ENCODE peak calls at places on chromosomes 7 and 10, in ten cellular contexts. V, J, G, U, P, S, Q, L, K and H are unnamed samples.
A peak's percentile ranks its signal among the peaks of the same experiment; 100 is the strongest.

GRCh38 chr10:26528715-26529393 is 90.7 kb downstream of the APBB1IP start:
- DNase-seq in V (no peak), P (no peak), L (no peak), Q (no peak), G (no peak), U (peak; percentile 52), S (no peak), K (no peak), J (no peak), H (no peak)

GRCh38 chr10:98433881-98434732 is 12.6 kb downstream of the HPS1 start:
- DNase-seq in G (no peak), K (peak; percentile 62), U (no peak), L (no peak), J (no peak), Q (no peak), S (no peak), V (peak; percentile 18), P (no peak), H (no peak)

GRCh38 chr7:130009848-130010688 is 41.1 kb downstream of the ZC3HC1 start:
- DNase-seq in L (no peak), U (peak; percentile 71), P (peak; percentile 86), J (peak; percentile 31), S (no peak), G (no peak), V (peak; percentile 57), Q (peak; percentile 78), K (peak; percentile 56), H (no peak)

GRCh38 chr7:151699147-151699546 is 177.8 kb downstream of the PRKAG2 start:
- DNase-seq in U (no peak), K (peak; percentile 86), L (no peak), J (no peak), S (peak; percentile 22), Q (peak; percentile 94), V (no peak), P (peak; percentile 70), G (no peak), H (no peak)

GRCh38 chr10:3477683-3478082 is 305.1 kb upstream of the PITRM1 start:
- DNase-seq in V (no peak), S (no peak), U (peak; percentile 83), G (no peak), L (no peak), Q (peak; percentile 90), K (peak; percentile 96), P (peak; percentile 81), J (no peak), H (peak; percentile 89)

GRCh38 chr7:150946826-150947750 is 31.0 kb downstream of the KCNH2 start:
- DNase-seq in Q (no peak), P (no peak), J (no peak), G (no peak), K (no peak), L (no peak), U (no peak), V (no peak), S (peak; percentile 54), H (no peak)

GRCh38 chr7:157635148-157635500 is 298.3 kb downstream of the DNAJB6 start:
- DNase-seq in P (no peak), V (no peak), S (no peak), Q (no peak), K (no peak), L (no peak), J (no peak), G (no peak), U (no peak), H (no peak)

GRCh38 chr10:47230482-47230881 is 69.5 kb upstream of the GDF10 start:
- DNase-seq in G (no peak), L (no peak), V (no peak), Q (no peak), J (no peak), P (no peak), U (no peak), K (no peak), S (no peak), H (no peak)

DNA sequence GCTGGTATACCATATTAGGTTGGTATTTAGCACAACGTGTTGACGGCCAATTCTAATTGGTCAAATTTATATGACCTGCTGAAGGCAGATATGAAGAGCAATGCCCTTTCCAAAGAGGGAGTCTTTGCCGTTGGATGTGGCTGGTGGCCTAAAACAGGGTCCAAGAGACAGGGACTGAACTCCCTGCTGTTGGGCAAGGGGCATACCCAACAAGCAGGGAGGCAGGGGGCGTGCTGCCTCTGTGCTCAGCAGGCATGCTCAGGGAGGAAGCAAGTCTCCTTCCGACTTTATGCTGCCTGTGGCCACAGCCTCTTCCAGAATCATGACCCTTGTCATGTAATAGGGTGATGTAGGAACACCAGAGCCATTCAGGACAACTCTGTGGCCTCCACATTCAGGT is 167.7 kb upstream of the NPVF start:
- DNase-seq in G (no peak), L (no peak), V (no peak), P (no peak), K (no peak), Q (no peak), J (no peak), S (no peak), U (no peak), H (no peak)
- TF ChIP-seq CTCF in G (no peak), L (no peak), V (no peak), P (no peak), K (no peak), Q (no peak), J (no peak), S (no peak), U (no peak), H (no peak)

DNA sequence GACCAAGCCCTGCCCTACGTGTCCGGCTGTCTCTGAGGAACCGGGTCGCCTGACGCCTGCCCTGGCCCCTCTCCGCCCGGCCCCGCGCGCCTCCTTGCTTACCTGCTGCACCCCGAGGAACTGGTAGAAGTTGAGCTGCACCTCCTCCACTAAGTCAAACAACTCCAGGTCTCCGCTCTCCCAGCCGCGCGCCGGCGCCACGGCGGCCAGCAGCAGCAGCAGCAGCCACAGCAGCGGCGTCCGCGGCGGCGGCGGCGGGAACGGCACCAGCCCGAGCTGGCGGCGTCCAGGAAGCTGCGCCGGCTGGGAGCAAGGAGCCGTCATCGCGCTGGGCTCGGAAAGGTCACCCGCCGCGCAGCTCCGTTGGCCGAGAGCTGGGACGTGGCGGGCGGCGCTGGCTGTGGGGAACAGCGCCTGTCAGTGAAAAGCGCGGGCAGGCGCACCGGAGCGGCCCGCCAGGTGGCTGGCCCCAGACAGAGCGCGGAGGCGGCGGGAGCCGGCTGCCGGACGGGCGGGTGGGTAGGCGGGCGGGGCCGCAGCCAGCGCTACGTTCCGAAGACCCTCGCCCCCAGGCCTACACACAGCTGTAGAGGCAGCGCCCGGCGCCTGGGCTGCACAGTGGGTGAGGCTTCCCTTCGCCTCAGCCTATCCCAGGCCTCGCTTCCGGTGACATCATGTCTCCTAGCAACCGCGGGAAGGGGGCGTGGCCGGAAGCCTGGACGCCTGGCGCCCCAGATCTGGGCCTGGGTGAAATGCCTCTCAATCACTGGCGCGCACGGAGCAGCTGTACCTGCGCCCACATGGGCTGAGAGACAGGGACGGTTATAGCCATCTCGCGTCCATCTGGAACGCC is at the start of gene DNAJC1:
- DNase-seq in S (peak; percentile 99), Q (peak; percentile 96), G (peak; percentile 98), J (peak; percentile 99), V (peak; percentile 98), U (peak; percentile 98), L (peak; percentile 96), K (peak; percentile 92), P (peak; percentile 90), H (peak; percentile 98)
- TF ChIP-seq CTCF in S (no peak), Q (peak; percentile 1), G (no peak), J (peak; percentile 6), V (no peak), U (peak; percentile 13), L (no peak), K (no peak), P (no peak), H (no peak)

DNA sequence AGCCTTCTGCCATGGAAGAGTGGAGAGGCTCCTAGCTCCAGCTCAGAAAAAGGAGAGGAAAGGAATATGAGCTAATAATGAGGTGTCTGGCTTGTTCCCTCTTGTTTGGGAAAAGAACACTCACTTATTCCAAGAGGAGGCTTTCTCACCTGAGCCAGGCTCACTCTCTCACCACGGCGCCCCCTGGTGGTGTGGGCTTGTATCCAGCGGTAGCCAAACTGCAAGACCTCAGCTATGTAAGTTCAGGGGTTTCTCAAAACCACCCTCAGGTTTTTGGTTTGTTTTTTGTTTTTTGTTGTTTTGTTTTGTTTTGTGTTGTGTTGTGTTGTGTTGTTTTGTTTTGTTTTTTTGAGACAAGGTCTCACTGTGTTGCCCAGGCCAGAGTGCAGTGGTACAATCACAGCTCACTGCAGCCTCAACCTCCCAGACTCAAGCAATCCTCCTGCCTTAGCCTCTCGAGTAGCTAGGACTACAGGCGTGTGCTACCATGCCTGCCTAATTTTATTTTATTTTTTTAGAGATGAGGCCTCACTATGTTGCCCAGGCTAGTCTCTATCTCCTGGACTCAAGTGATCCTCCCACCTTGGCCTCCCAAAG is 124.0 kb downstream of the TMEM130 start:
- DNase-seq in G (peak; percentile 75), P (peak; percentile 32), J (peak; percentile 79), V (peak; percentile 84), L (peak; percentile 84), S (peak; percentile 82), K (peak; percentile 18), Q (peak; percentile 55), U (peak; percentile 79), H (peak; percentile 58)
- TF ChIP-seq CTCF in G (peak; percentile 95), P (peak; percentile 70), J (peak; percentile 76), V (peak; percentile 75), L (peak; percentile 92), S (peak; percentile 91), K (peak; percentile 59), Q (peak; percentile 82), U (peak; percentile 88), H (peak; percentile 76)

GRCh38 chr7:111732923-111733322 is 170.6 kb upstream of the IMMP2L start:
- DNase-seq in K (no peak), P (no peak), S (no peak), U (peak; percentile 57), V (no peak), G (no peak), L (no peak), J (no peak), Q (no peak), H (no peak)

GRCh38 chr7:111727905-111728634 is 165.8 kb upstream of the IMMP2L start:
- DNase-seq in G (no peak), Q (no peak), L (no peak), J (no peak), P (no peak), V (no peak), K (no peak), S (no peak), U (no peak), H (no peak)

GRCh38 chr7:111730476-111731300 is 168.4 kb upstream of the IMMP2L start:
- DNase-seq in V (peak; percentile 23), L (no peak), Q (peak; percentile 34), K (peak; percentile 60), S (no peak), P (peak; percentile 65), J (no peak), U (peak; percentile 56), G (peak; percentile 61), H (peak; percentile 39)

GRCh38 chr7:111728635-111728995 is 166.3 kb upstream of the IMMP2L start:
- DNase-seq in Q (no peak), V (no peak), G (no peak), U (no peak), J (no peak), P (no peak), L (no peak), S (no peak), K (no peak), H (no peak)

DNA sequence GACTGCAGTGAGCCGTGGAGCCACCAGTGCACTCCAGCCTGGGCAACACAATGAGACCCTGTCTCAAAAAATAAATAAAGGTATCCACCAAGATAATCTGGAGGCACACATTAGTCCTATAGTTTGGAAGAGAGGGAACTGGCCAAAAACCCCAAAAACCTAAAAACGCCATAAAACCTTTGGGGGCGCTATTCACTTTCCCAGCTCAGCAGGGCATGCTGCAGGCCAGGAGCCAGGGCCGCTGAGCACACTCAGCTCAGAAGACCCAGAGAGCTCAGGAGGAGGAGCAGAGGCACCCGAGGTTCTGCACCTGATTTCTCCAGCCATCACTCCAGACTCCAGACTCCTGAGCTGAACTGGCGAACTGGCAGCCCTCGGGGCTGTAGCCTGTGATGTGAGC is 167.2 kb upstream of the IMMP2L start:
- DNase-seq in G (no peak), P (no peak), L (no peak), V (no peak), S (no peak), J (no peak), U (no peak), K (no peak), Q (no peak), H (no peak)
- TF ChIP-seq CTCF in G (no peak), P (no peak), L (no peak), V (no peak), S (no peak), J (no peak), U (no peak), K (no peak), Q (no peak), H (no peak)